ENCODE peak calls at places on chromosomes 5 and 9, in five cellular contexts. Z is tibial nerve, L is PC-3, M is astrocyte of the spinal cord, T is astrocyte of the cerebellum. S is an unnamed sample.

GRCh38 chr5:154325566-154325965 is 120.2 kb upstream of the SAP30L start:
- DNase-seq in L (no peak), M (no peak), T (no peak), Z (no peak), S (no peak)

GRCh38 chr5:102753889-102754498 is 1.1 kb upstream of the PAM start:
- DNase-seq in T (no peak), L (no peak), Z (no peak), M (no peak), S (no peak)

GRCh38 chr5:112119527-112119926 is 299.6 kb downstream of the EPB41L4A start:
- DNase-seq in T (no peak), Z (no peak), L (no peak), M (no peak), S (no peak)

GRCh38 chr5:96146675-96147074 is 185.0 kb upstream of the ELL2 start:
- DNase-seq in L (peak; percentile 17), M (peak; percentile 60), Z (no peak), T (no peak), S (peak; percentile 27)

GRCh38 chr5:53418409-53418808 is 62.0 kb upstream of the FST start:
- DNase-seq in L (no peak), T (peak; percentile 76), M (peak; percentile 52), Z (no peak), S (no peak)

GRCh38 chr9:88653926-88654325 is 118.9 kb downstream of the NXNL2 start:
- DNase-seq in Z (no peak), T (peak; percentile 47), M (peak; percentile 44), L (no peak), S (peak; percentile 12)

GRCh38 chr5:16457853-16458252 is 7.7 kb downstream of the ZNF622 start:
- DNase-seq in T (no peak), Z (no peak), M (peak; percentile 12), L (no peak), S (no peak)

GRCh38 chr5:38556115-38556598 is 289 bp downstream of the LIFR start:
- DNase-seq in Z (no peak), L (no peak), T (no peak), M (no peak), S (peak; percentile 7)

GRCh38 chr5:79876510-79876909 is 114.6 kb downstream of the MTX3 start:
- DNase-seq in Z (no peak), M (no peak), L (no peak), T (no peak), S (no peak)

GRCh38 chr5:180080670-180081280 is 9.2 kb upstream of the RNF130 start:
- DNase-seq in L (no peak), Z (no peak), M (no peak), T (no peak), S (no peak)
- H3K4me3 ChIP-seq in L (no peak overlapping the region), Z (no peak overlapping the region), M (no peak overlapping the region), T (no peak overlapping the region), S (no peak overlapping the region)

DNA sequence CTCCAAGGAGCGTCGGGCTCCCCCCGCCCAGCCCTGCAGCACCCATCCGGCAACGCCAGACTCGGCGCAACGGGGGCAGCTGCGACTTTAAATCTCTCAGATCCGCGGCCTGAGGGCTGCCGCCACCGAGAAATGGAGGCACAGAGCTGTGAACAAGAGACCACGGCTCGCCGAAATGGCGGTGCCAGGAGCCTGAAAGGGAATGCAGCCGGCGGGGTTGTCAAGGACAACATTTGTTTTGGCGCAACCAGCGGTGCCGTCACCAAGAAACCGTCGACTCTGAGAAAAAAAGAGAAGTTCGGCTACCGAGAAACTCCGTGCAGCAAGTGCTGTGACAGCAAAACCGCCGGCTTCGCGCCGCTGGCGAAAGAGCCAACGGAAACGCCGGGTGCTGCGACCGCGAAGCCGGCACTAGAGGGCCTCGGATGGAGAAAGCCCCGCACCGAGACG is 2.1 kb upstream of the ANXA2R start:
- DNase-seq in T (no peak), L (peak; percentile 81), M (peak; percentile 81), Z (peak; percentile 42), S (peak; percentile 66)
- TF ChIP-seq CTCF in T (no peak), L (peak; percentile 39), M (no peak), Z (no peak), S (peak; percentile 46)

DNA sequence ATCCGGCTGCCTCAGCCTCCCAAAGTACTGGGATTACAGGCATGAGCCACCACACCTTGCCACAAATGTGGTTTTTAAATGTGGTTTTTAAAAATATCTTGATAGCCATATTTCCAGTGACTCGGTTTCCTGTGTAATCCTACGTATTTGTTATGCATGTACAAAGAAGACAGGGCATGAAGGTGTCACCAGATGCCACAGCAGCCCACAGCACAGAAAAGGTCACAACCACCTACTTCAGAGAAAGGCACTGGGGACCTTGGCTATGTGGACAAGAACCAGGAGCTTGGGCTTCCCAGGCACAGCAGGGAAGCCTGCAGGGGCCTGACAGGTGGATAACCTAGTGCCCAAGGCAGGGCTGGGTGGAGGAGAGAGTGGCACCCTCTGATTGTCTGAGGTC is 38.0 kb downstream of the C9orf50 start:
- DNase-seq in L (no peak), Z (no peak), T (no peak), M (no peak), S (no peak)
- H3K4me3 ChIP-seq in L (no peak overlapping the region), Z (no peak overlapping the region), T (no peak overlapping the region), M (no peak overlapping the region), S (no peak overlapping the region)

GRCh38 chr5:75325242-75325641 is 11.8 kb upstream of the HMGCR start:
- DNase-seq in L (no peak), M (no peak), T (no peak), Z (no peak), S (no peak)
- TF ChIP-seq CTCF in L (peak; percentile 26), M (no peak), T (no peak), Z (no peak), S (peak; percentile 11)

GRCh38 chr9:130780865-130781504 is 54.1 kb upstream of the ABL1 start:
- DNase-seq in T (peak; percentile 73), M (peak; percentile 96), Z (peak; percentile 65), L (no peak), S (peak; percentile 97)
- H3K4me3 ChIP-seq in T (no peak overlapping the region), M (no peak overlapping the region), Z (peak overlapping the region; percentile 4), L (no peak overlapping the region), S (peak overlapping the region; percentile 30)

DNA sequence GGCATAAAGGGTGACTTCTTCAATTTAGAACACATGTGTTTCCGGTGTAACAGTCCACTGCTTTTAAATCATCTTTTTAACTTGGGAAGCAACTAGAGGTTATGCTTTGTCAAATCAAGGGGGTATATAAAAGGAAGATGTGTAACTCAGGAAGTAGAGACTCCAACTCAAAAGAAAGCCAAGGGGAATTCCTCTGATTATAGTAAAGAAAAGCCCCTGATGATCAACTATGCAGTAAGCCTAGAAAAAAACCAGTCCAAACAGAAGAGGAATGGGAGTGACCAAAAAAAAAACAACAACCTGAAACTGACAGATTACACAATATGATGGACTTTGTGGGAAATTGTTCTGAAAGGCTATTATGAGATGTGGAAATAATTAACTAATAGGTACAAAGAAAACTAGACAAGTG is 90.3 kb downstream of the AK8 start:
- DNase-seq in T (no peak), M (no peak), Z (no peak), L (no peak), S (no peak)
- TF ChIP-seq CTCF in T (no peak), M (no peak), Z (no peak), L (no peak), S (no peak)

GRCh38 chr9:95043826-95044225 is 273.7 kb downstream of the FANCC start:
- DNase-seq in T (no peak), L (no peak), M (no peak), Z (no peak), S (no peak)
- H3K4me3 ChIP-seq in T (no peak overlapping the region), L (no peak overlapping the region), M (no peak overlapping the region), Z (no peak overlapping the region), S (no peak overlapping the region)

GRCh38 chr9:17807670-17808282 is 228.9 kb downstream of the SH3GL2 start:
- DNase-seq in Z (no peak), L (no peak), T (no peak), M (no peak), S (no peak)

GRCh38 chr9:17799383-17799782 is 220.5 kb downstream of the SH3GL2 start:
- DNase-seq in L (peak; percentile 46), Z (no peak), T (no peak), M (no peak), S (peak; percentile 20)

GRCh38 chr9:17800397-17800796 is 221.5 kb downstream of the SH3GL2 start:
- DNase-seq in M (no peak), L (no peak), Z (no peak), T (no peak), S (no peak)

GRCh38 chr9:17802249-17802857 is 223.5 kb downstream of the SH3GL2 start:
- DNase-seq in M (peak; percentile 17), Z (no peak), T (no peak), L (peak; percentile 58), S (peak; percentile 9)
- TF ChIP-seq CTCF in M (peak; percentile 65), Z (peak; percentile 38), T (peak; percentile 59), L (peak; percentile 77), S (peak; percentile 66)

DNA sequence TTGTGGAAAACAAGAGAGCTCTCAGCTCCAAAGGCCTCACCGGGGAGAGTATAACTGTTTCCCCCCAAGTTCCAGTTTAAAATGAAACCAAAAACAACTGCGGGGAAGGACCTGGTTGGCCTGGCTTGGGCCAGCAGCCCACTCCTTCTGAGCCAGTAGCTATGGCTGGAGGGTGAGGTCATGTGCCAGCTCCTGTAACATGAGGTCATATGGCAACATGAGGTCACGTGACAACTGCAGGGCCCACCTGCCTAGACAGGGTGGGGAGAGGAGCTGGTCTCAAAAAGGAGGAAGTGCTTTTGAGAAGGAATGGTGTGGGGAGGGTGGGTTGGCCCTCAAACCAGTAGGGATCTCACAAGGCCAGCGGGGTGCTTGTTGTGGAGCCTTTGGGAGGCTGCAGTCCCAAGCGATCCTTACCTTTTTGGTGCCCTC is 29.3 kb upstream of the CRB2 start:
- DNase-seq in L (no peak), Z (no peak), T (no peak), M (peak; percentile 8), S (no peak)
- H3K4me3 ChIP-seq in L (no peak overlapping the region), Z (no peak overlapping the region), T (no peak overlapping the region), M (no peak overlapping the region), S (no peak overlapping the region)